ENCODE peak calls at places on chromosomes 16 and 17, in nine cellular contexts. B is A673; O is CD8-positive, alpha-beta T cell; X is cardiac muscle cell; W is heart right ventricle; K is ascending aorta; F is GM23338; T is esophagus muscularis mucosa; I is esophagus squamous epithelium. N is an unnamed sample. For H3K4me1, the result is how much of the 10 kb centered on the place peaks cover.

GRCh38 chr16:2032285-2033056 is 5.8 kb downstream of the NHERF2 start:
- DNase-seq in B (no peak), O (no peak), X (no peak), W (no peak), K (no peak), F (no peak), T (no peak), I (no peak), N (no peak)

GRCh38 chr17:65584604-65585521 is 23.4 kb upstream of the AXIN2 start:
- DNase-seq in B (no peak), O (no peak), X (no peak), W (peak), K (no peak), F (no peak), T (no peak), I (no peak), N (no peak)

GRCh38 chr17:57266842-57267241 is 10.5 kb downstream of the MSI2 start:
- DNase-seq in B (no peak), O (no peak), X (no peak), W (no peak), K (no peak), F (no peak), T (no peak), I (no peak), N (no peak)

GRCh38 chr16:58628845-58629680 is 563 bp downstream of the CNOT1 start:
- DNase-seq in B (peak), O (peak), X (peak), W (peak), K (peak), F (peak), T (peak), I (no peak), N (peak)

GRCh38 chr17:34401165-34401564 is 38.1 kb upstream of the CCL1 start:
- DNase-seq in B (no peak), O (no peak), X (no peak), W (no peak), K (no peak), F (no peak), T (no peak), I (no peak), N (no peak)

GRCh38 chr16:848510-849253 is 48.1 kb upstream of the GNG13 start:
- DNase-seq in B (no peak), O (no peak), X (no peak), W (no peak), K (no peak), F (no peak), T (no peak), I (no peak), N (no peak)

GRCh38 chr17:40597168-40598020 is 32.1 kb upstream of the CCR7 start:
- DNase-seq in B (no peak), O (peak), X (no peak), W (no peak), K (no peak), F (no peak), T (peak), I (no peak), N (no peak)

GRCh38 chr16:18839555-18839954 is 38.2 kb upstream of the ARL6IP1 start:
- DNase-seq in B (no peak), O (no peak), X (no peak), W (no peak), K (no peak), F (peak), T (no peak), I (no peak), N (no peak)

GRCh38 chr17:77666881-77667395 is 291.6 kb upstream of the TNRC6C start:
- DNase-seq in B (peak), O (peak), X (no peak), W (no peak), K (no peak), F (no peak), T (no peak), I (no peak), N (peak)

GRCh38 chr17:42120161-42121065 is 754 bp downstream of the KAT2A start:
- DNase-seq in B (no peak), O (no peak), X (peak), W (no peak), K (no peak), F (peak), T (no peak), I (no peak), N (no peak)

GRCh38 chr17:77083547-77083946 is 57.2 kb upstream of the SEC14L1 start:
- DNase-seq in B (no peak), O (no peak), X (no peak), W (no peak), K (no peak), F (no peak), T (no peak), I (no peak), N (no peak)

GRCh38 chr17:7580631-7581554 is 1.5 kb downstream of the CD68 start:
- DNase-seq in B (no peak), O (no peak), X (no peak), W (no peak), K (no peak), F (peak), T (no peak), I (no peak), N (no peak)

GRCh38 chr17:78745407-78746088 is 36.5 kb downstream of the CYTH1 start:
- DNase-seq in B (peak), O (peak), X (peak), W (peak), K (no peak), F (peak), T (no peak), I (no peak), N (no peak)

GRCh38 chr16:55832788-55833583 is at the start of gene CES1:
- DNase-seq in B (peak), O (no peak), X (peak), W (peak), K (no peak), F (peak), T (peak), I (no peak), N (peak)

GRCh38 chr16:89119661-89120141 is 26.0 kb downstream of the ACSF3 start:
- DNase-seq in B (no peak), O (peak), X (no peak), W (no peak), K (no peak), F (no peak), T (no peak), I (no peak), N (peak)

GRCh38 chr17:15262291-15263205 is 2.6 kb downstream of the PMP22 start:
- DNase-seq in B (no peak), O (no peak), X (peak), W (peak), K (peak), F (peak), T (peak), I (peak), N (peak)
- TF ChIP-seq CTCF in B (no peak), O (no peak), X (peak), W (no peak), K (no peak), F (no peak), T (peak), I (peak), N (no peak)

DNA sequence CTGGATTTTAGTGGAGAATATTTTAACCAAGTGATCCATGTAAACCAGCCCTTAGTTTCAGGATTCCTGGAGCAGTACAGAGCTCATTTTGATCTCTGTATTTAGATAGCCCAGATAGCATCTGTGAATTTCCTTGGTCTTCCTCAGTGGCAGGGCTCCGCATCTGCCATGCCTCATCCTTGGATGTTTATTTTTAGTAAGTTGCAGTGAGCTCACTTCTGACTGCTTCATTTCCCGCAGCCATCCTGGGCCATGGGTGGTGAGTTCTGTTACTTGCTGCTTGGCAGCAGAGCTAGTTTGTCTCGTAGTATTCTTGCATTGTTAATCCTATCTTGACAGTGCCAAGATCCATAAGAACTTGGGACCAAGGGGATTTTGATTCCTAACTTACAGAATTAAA is 33.7 kb downstream of the IST1 start:
- DNase-seq in B (no peak), O (no peak), X (peak), W (peak), K (no peak), F (no peak), T (no peak), I (no peak), N (no peak)
- H3K27ac ChIP-seq in B (peak), O (no peak), X (peak), W (peak), K (peak), F (peak), T (peak), I (no peak), N (no peak)

GRCh38 chr16:73000020-73000906 is 47.7 kb downstream of the ZFHX3 start:
- DNase-seq in B (peak), O (no peak), X (no peak), W (peak), K (peak), F (no peak), T (no peak), I (no peak), N (peak)

GRCh38 chr16:72999541-73000019 is 48.3 kb downstream of the ZFHX3 start:
- DNase-seq in B (no peak), O (no peak), X (no peak), W (no peak), K (peak), F (no peak), T (no peak), I (no peak), N (peak)

GRCh38 chr16:72995151-72995881 is 52.6 kb downstream of the ZFHX3 start:
- DNase-seq in B (peak), O (no peak), X (no peak), W (no peak), K (peak), F (peak), T (no peak), I (no peak), N (no peak)

GRCh38 chr16:72996291-72997062 is 51.5 kb downstream of the ZFHX3 start:
- DNase-seq in B (no peak), O (no peak), X (no peak), W (no peak), K (peak), F (no peak), T (no peak), I (no peak), N (peak)

DNA sequence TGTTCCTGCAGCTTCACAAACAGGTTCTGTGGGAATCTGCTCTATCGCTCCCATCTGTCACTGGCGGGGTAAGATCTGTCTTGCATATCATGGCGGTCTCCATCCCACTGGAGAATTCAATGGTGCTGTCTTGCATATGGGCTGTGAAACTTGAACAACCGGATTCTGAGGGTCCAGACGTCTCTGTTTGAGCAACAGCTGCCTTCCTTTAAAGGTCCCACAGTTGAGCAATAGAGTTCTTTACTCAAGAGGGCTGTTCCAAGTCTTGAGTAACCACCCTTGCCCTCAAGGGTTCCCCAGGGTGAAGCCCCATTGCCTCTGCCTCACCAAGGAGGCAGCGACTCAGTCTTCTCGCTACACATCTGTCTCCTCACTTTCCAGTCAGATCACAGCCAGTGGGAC is 50.8 kb downstream of the ZFHX3 start:
- DNase-seq in B (no peak), O (no peak), X (no peak), W (no peak), K (peak), F (no peak), T (no peak), I (no peak), N (no peak)
- H3K4me1 ChIP-seq in B (half or more), O (under half), X (under half), W (under half), K (under half), F (under half), T (half or more), I (half or more), N (half or more)

GRCh38 chr17:81371910-81372760 is 23.1 kb upstream of the BAHCC1 start:
- DNase-seq in B (no peak), O (no peak), X (peak), W (peak), K (no peak), F (peak), T (no peak), I (no peak), N (no peak)
- TF ChIP-seq CTCF in B (peak), O (no peak), X (peak), W (peak), K (no peak), F (peak), T (peak), I (no peak), N (peak)

GRCh38 chr17:28970879-28971278 is 19.6 kb upstream of the PHF12 start:
- DNase-seq in B (no peak), O (no peak), X (no peak), W (no peak), K (no peak), F (no peak), T (no peak), I (no peak), N (no peak)
- H3K27ac ChIP-seq in B (no peak), O (no peak), X (no peak), W (no peak), K (no peak), F (no peak), T (no peak), I (no peak), N (no peak)

DNA sequence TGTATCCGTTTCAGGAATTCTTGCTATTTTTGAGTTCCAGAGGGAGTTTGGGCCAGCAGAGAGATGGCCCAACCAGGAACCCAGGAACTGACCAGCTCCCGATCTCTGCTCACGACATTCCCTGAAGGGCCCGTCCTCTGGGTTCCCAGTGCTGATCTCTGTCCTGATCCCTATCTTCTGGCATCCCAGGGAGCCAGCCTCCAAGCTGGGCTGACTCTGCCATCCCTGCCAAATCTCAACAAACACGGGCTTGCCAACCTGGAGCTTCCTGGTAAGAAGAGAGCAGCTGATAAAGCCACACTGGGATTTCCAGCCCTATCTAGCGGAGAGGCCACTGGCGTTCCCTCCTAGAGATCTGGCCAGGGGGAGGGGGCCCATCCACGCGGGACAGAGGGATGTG is 16.2 kb downstream of the GPRC5B start:
- DNase-seq in B (no peak), O (no peak), X (no peak), W (no peak), K (no peak), F (no peak), T (no peak), I (no peak), N (no peak)
- H3K4me1 ChIP-seq in B (under half), O (under half), X (under half), W (under half), K (under half), F (under half), T (under half), I (under half), N (under half)

DNA sequence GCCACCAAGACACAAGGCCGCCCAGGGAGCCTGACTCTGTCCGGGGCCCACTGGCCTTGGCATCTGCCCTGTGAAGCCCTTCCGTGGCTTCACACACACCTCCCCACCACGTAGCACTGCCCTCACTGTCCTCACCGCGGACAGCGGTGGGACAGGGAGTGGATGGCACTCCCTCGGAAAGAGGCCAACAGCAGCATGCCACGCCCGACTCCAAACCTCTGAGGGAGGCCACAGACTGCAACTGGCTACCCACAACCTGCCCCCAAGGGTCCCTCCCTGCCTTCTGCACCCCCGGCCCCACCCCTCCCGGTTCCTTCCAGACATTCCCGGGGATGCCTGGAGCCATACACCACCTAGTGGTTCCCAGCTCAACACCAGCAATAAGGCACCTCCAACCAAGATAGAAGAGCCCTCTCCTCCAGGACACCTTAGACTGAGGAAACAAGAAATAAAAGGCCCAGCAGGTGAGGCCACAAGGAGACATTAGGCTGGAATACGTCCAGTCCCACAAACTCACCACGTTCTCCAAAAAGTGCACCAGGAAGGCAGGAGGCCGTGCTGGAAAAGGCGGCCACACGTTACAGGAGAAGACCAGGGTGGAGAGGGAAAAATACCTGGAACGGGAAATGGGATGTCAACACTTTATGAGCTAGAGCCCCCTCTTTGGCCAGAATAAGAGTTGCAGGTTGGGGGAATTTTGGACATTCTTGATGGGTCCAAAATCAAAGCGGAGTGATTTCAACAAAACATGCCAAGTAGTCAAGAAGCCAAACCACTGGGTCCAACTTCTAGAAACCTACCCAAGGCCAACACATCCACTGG is 310.0 kb downstream of the SOX9 start:
- DNase-seq in B (peak), O (no peak), X (no peak), W (no peak), K (no peak), F (peak), T (no peak), I (no peak), N (no peak)
- TF ChIP-seq CTCF in B (peak), O (no peak), X (peak), W (no peak), K (no peak), F (peak), T (no peak), I (peak), N (no peak)

N was measured in upper lobe of right lung.